ENCODE peak calls at places on chromosomes 13 and 19, in ten cellular contexts. J is tibial nerve, Z is A549, S is body of pancreas, P is Peyer's patch, Q is esophagus squamous epithelium, G is transverse colon, U is suprapubic skin, H is HCT116, O is IMR-90. E is an unnamed sample.

GRCh38 chr19:45451181-45451849 is 16.5 kb upstream of the FOSB start:
- DNase-seq in J (no peak), Z (no peak), S (peak; percentile 26), P (peak; percentile 68), Q (no peak), G (peak; percentile 54), U (peak; percentile 87), H (no peak), O (peak; percentile 88), E (peak; percentile 45)

GRCh38 chr13:40127476-40127875 is 472.0 kb downstream of the COG6 start:
- DNase-seq in J (no peak), Z (no peak), S (no peak), P (no peak), Q (no peak), G (no peak), U (no peak), H (no peak), O (no peak), E (no peak)

GRCh38 chr19:35644987-35645679 is 3.0 kb upstream of the COX6B1 start:
- DNase-seq in J (peak; percentile 74), Z (peak; percentile 79), S (peak; percentile 92), P (peak; percentile 84), Q (no peak), G (peak; percentile 92), U (peak; percentile 92), H (peak; percentile 56), O (peak; percentile 16), E (peak; percentile 94)

GRCh38 chr19:51977346-51977745 is 9.3 kb downstream of the ZNF350 start:
- DNase-seq in J (no peak), Z (no peak), S (no peak), P (no peak), Q (no peak), G (no peak), U (no peak), H (no peak), O (no peak), E (no peak)

GRCh38 chr19:4800591-4801081 is 9.1 kb downstream of the FEM1A start:
- DNase-seq in J (no peak), Z (no peak), S (peak; percentile 79), P (no peak), Q (no peak), G (no peak), U (peak; percentile 84), H (no peak), O (no peak), E (no peak)

GRCh38 chr19:33248104-33248503 is 22.5 kb upstream of the SLC7A10 start:
- DNase-seq in J (no peak), Z (no peak), S (no peak), P (no peak), Q (no peak), G (no peak), U (no peak), H (no peak), O (no peak), E (no peak)

GRCh38 chr13:55244991-55245644 is 1895.6 kb upstream of the PRR20A start:
- DNase-seq in J (no peak), Z (peak; percentile 2), S (peak; percentile 12), P (no peak), Q (no peak), G (no peak), U (no peak), H (no peak), O (no peak), E (no peak)

GRCh38 chr19:8194528-8195275 is 14.5 kb upstream of the CERS4 start:
- DNase-seq in J (no peak), Z (no peak), S (no peak), P (no peak), Q (no peak), G (peak; percentile 50), U (no peak), H (no peak), O (no peak), E (no peak)

GRCh38 chr19:35533822-35534521 is 716 bp downstream of the GAPDHS start:
- DNase-seq in J (no peak), Z (peak; percentile 73), S (peak; percentile 33), P (no peak), Q (no peak), G (peak; percentile 49), U (no peak), H (no peak), O (peak; percentile 57), E (no peak)

GRCh38 chr19:355134-355533 is 10.5 kb upstream of the MIER2 start:
- DNase-seq in J (no peak), Z (no peak), S (no peak), P (peak; percentile 1), Q (no peak), G (no peak), U (no peak), H (no peak), O (no peak), E (no peak)

GRCh38 chr13:93227906-93228801 is 1.5 kb downstream of the GPC6 start:
- DNase-seq in J (peak; percentile 22), Z (peak; percentile 59), S (peak; percentile 57), P (no peak), Q (no peak), G (peak; percentile 32), U (peak; percentile 64), H (no peak), O (peak; percentile 87), E (peak; percentile 79)

GRCh38 chr19:1261863-1262686 is 7.1 kb upstream of the CIRBP start:
- DNase-seq in J (peak; percentile 41), Z (peak; percentile 80), S (peak; percentile 98), P (peak; percentile 97), Q (no peak), G (peak; percentile 94), U (peak; percentile 88), H (no peak), O (peak; percentile 43), E (peak; percentile 83)

GRCh38 chr19:42076375-42076944 is 494 bp downstream of the ZNF574 start:
- DNase-seq in J (peak; percentile 22), Z (no peak), S (no peak), P (no peak), Q (no peak), G (peak; percentile 58), U (peak; percentile 83), H (no peak), O (no peak), E (peak; percentile 53)
- TF ChIP-seq POLR2A in J (no peak), Z (no peak), S (no peak), P (no peak), Q (no peak), G (no peak), U (no peak), H (no peak), O (no peak), E (no peak)

DNA sequence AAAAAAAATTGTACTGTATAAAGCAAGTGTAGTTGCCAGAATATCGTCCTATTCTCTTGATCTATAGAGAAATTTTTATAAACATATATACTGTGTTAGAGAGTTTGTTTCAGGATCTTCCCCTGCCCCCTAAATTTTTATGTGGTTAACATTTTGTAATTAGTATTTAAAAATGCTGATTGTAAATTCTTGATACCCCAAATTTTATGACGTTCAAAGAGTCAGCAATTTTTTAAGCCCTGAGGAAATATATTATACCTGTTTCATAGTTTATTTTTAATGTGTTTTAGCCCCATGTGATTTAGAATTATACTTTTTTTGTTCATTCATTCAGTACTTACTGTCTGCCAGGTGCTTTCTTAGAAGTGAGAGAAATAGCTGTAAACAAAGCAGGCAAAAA is 7.3 kb upstream of the KCTD4 start:
- DNase-seq in J (no peak), Z (no peak), S (no peak), P (no peak), Q (no peak), G (no peak), U (no peak), H (no peak), O (no peak), E (no peak)
- H3K4me1 ChIP-seq in J (peaks cover 21% of the 10 kb centered on the region), Z (peaks cover 48% of the 10 kb centered on the region), S (peaks cover 18% of the 10 kb centered on the region), P (no peaks in the 10 kb centered on the region), Q (peaks cover 8% of the 10 kb centered on the region), G (peaks cover 18% of the 10 kb centered on the region), U (peaks cover 19% of the 10 kb centered on the region), H (peaks cover 53% of the 10 kb centered on the region), O (peaks cover 17% of the 10 kb centered on the region), E (peaks cover 3% of the 10 kb centered on the region)

GRCh38 chr13:23463631-23464030 is 30.1 kb upstream of the SACS start:
- DNase-seq in J (no peak), Z (no peak), S (no peak), P (no peak), Q (no peak), G (no peak), U (no peak), H (no peak), O (no peak), E (no peak)

GRCh38 chr13:23461544-23461943 is 28.0 kb upstream of the SACS start:
- DNase-seq in J (no peak), Z (no peak), S (no peak), P (no peak), Q (no peak), G (no peak), U (no peak), H (no peak), O (no peak), E (no peak)

GRCh38 chr13:23460921-23461320 is 27.4 kb upstream of the SACS start:
- DNase-seq in J (no peak), Z (no peak), S (no peak), P (no peak), Q (no peak), G (no peak), U (no peak), H (no peak), O (no peak), E (no peak)

GRCh38 chr13:23460309-23460708 is 26.8 kb upstream of the SACS start:
- DNase-seq in J (no peak), Z (no peak), S (no peak), P (no peak), Q (no peak), G (no peak), U (no peak), H (no peak), O (no peak), E (no peak)

DNA sequence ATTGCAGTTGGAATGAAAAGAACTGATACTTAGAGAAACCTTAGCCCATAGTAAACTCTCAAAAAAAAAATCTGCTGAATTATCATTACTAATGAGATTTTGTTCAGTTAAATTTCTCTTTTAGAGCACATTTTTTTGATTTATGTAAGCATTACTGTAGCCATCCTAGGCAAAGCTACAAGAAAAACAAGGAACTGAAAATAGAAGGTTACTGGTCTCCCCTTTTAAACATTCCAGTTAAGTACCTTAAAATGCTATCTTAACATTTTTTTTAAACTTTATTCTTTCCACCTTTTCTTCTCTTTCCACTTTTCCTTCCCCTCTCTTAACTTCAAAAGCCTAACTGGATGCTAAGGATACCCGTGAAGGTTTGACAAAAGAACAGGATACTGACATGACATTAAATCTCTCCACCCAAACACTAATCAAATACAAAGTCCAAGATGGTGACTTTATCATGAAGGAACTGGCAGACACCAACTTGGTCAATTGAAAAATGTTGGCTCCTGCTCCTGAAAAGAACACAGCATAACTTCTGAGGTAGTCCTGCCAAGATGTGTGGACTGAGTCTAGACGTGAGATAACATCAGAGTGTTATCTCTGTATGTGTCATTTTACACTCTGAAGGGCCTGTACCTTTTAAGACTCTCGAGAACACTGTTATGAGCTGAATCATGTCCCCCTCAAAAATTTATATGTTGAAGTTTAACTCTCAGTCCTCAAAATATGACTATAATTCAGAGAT is 29.5 kb upstream of the SACS start:
- DNase-seq in J (no peak), Z (no peak), S (no peak), P (no peak), Q (no peak), G (no peak), U (no peak), H (no peak), O (peak; percentile 41), E (no peak)
- H3K9me3 ChIP-seq in J (no peaks in the 10 kb centered on the region), Z (no peaks in the 10 kb centered on the region), S (no peaks in the 10 kb centered on the region), P (no peaks in the 10 kb centered on the region), Q (no peaks in the 10 kb centered on the region), G (no peaks in the 10 kb centered on the region), U (no peaks in the 10 kb centered on the region), H (no peaks in the 10 kb centered on the region), O (no peaks in the 10 kb centered on the region), E (no peaks in the 10 kb centered on the region)

GRCh38 chr19:39411006-39411831 is 1.2 kb upstream of the PLEKHG2 start:
- DNase-seq in J (no peak), Z (peak; percentile 79), S (peak; percentile 74), P (peak; percentile 85), Q (no peak), G (peak; percentile 86), U (peak; percentile 90), H (no peak), O (peak; percentile 68), E (peak; percentile 65)
- TF ChIP-seq POLR2A in J (no peak), Z (peak; percentile 34), S (no peak), P (peak; percentile 91), Q (peak; percentile 4), G (peak; percentile 87), U (peak; percentile 60), H (no peak), O (peak; percentile 90), E (peak; percentile 61)

E was measured in ovary.